ENCODE peak calls at places on chromosomes 16 and 17, in five cellular contexts. K is stimulated activated CD8-positive, alpha-beta memory T cell treated with anti-CD3 and anti-CD28 coated beads, Interleukin-15, amount 100 ng/mL, for 24 hours; I is amniotic stem cell; G is mesendoderm; H is tibial nerve. E is an unnamed sample.
A peak's percentile ranks its signal among the peaks of the same experiment; 100 is the strongest.

GRCh38 chr17:6654816-6655731 is 3.5 kb downstream of the C17orf100 start:
- DNase-seq in K (no peak), I (no peak), G (peak; percentile 85), H (no peak), E (peak; percentile 78)

GRCh38 chr16:82631701-82632685 is 5.2 kb downstream of the CDH13 start:
- DNase-seq in K (no peak), I (no peak), G (peak; percentile 73), H (no peak), E (no peak)

GRCh38 chr16:12569061-12569460 is 234.6 kb downstream of the CPPED1 start:
- DNase-seq in K (no peak), I (no peak), G (no peak), H (no peak), E (no peak)

GRCh38 chr17:45127583-45128300 is 4.6 kb downstream of the PLCD3 start:
- DNase-seq in K (no peak), I (no peak), G (peak; percentile 45), H (peak; percentile 55), E (no peak)

GRCh38 chr17:47621293-47622178 is 28.2 kb upstream of the KPNB1 start:
- DNase-seq in K (no peak), I (peak; percentile 77), G (peak; percentile 97), H (no peak), E (no peak)

GRCh38 chr17:4591529-4591928 is 7.2 kb downstream of the SMTNL2 start:
- DNase-seq in K (no peak), I (no peak), G (no peak), H (no peak), E (no peak)

GRCh38 chr17:57810740-57811632 is 38.9 kb downstream of the MRPS23 start:
- DNase-seq in K (no peak), I (no peak), G (no peak), H (no peak), E (peak; percentile 76)

GRCh38 chr17:6269474-6269873 is 165.4 kb downstream of the AIPL1 start:
- DNase-seq in K (no peak), I (peak; percentile 10), G (peak; percentile 62), H (no peak), E (no peak)

GRCh38 chr16:78127130-78127529 is 27.7 kb downstream of the WWOX start:
- DNase-seq in K (no peak), I (peak; percentile 8), G (no peak), H (no peak), E (no peak)

GRCh38 chr17:79845601-79845949 is 6.3 kb upstream of the CBX4 start:
- DNase-seq in K (no peak), I (no peak), G (no peak), H (no peak), E (no peak)

GRCh38 chr16:35552763-35553162 is 2093.4 kb downstream of the TP53TG3F start:
- DNase-seq in K (no peak), I (no peak), G (no peak), H (no peak), E (peak; percentile 76)

GRCh38 chr17:8120520-8121443 is 2.5 kb upstream of the ALOXE3 start:
- DNase-seq in K (peak; percentile 74), I (no peak), G (peak; percentile 93), H (no peak), E (peak; percentile 81)

GRCh38 chr17:27832851-27833250 is 32.5 kb upstream of the NOS2 start:
- DNase-seq in K (no peak), I (no peak), G (no peak), H (no peak), E (no peak)

GRCh38 chr16:25707553-25707952 is 15.8 kb downstream of the HS3ST4 start:
- DNase-seq in K (no peak), I (no peak), G (no peak), H (no peak), E (no peak)

GRCh38 chr17:78557598-78558039 is 19.6 kb downstream of the DNAH17 start:
- DNase-seq in K (no peak), I (peak; percentile 22), G (peak; percentile 32), H (no peak), E (no peak)

GRCh38 chr17:8069587-8069860 is 18.0 kb downstream of the ALOX12B start:
- DNase-seq in K (no peak), I (no peak), G (no peak), H (no peak), E (no peak)

GRCh38 chr16:20678242-20678641 is 19.2 kb downstream of the ACSM1 start:
- DNase-seq in K (no peak), I (no peak), G (no peak), H (no peak), E (no peak)

GRCh38 chr17:4405699-4406098 is 28.0 kb upstream of the SPNS3 start:
- DNase-seq in K (no peak), I (no peak), G (no peak), H (no peak), E (no peak)

GRCh38 chr17:35244345-35245195 is 1.7 kb downstream of the SLFN5 start:
- DNase-seq in K (peak; percentile 48), I (peak; percentile 69), G (peak; percentile 96), H (peak; percentile 76), E (no peak)

GRCh38 chr17:56478836-56479447 is 114.6 kb upstream of the NOG start:
- DNase-seq in K (no peak), I (no peak), G (peak; percentile 67), H (no peak), E (peak; percentile 16)

GRCh38 chr16:61590577-61590976 is 445.7 kb downstream of the CDH8 start:
- DNase-seq in K (no peak), I (no peak), G (peak; percentile 40), H (no peak), E (no peak)

GRCh38 chr16:4327782-4328579 is 12.1 kb downstream of the GLIS2 start:
- DNase-seq in K (no peak), I (peak; percentile 34), G (peak; percentile 94), H (peak; percentile 60), E (no peak)

GRCh38 chr17:9021158-9021984 is at the start of gene NTN1:
- DNase-seq in K (peak; percentile 20), I (peak; percentile 5), G (no peak), H (peak; percentile 39), E (no peak)

GRCh38 chr16:89104930-89105571 is 11.4 kb downstream of the ACSF3 start:
- DNase-seq in K (no peak), I (no peak), G (no peak), H (no peak), E (no peak)

GRCh38 chr17:72498671-72499210 is 377.9 kb downstream of the SOX9 start:
- DNase-seq in K (no peak), I (no peak), G (no peak), H (no peak), E (no peak)

GRCh38 chr17:35797370-35797769 is 1.9 kb upstream of the MMP28 start:
- DNase-seq in K (no peak), I (no peak), G (no peak), H (no peak), E (no peak)

GRCh38 chr17:64056269-64057005 is 36.0 kb upstream of the ICAM2 start:
- DNase-seq in K (no peak), I (no peak), G (peak; percentile 97), H (no peak), E (no peak)

GRCh38 chr16:76265434-76266045 is 11.7 kb upstream of the CNTNAP4 start:
- DNase-seq in K (no peak), I (no peak), G (peak; percentile 84), H (no peak), E (no peak)

GRCh38 chr17:4935650-4936049 is 3.6 kb downstream of the GP1BA start:
- DNase-seq in K (no peak), I (no peak), G (no peak), H (no peak), E (no peak)

GRCh38 chr17:1029196-1029911 is 32.4 kb downstream of the TIMM22 start:
- DNase-seq in K (no peak), I (no peak), G (no peak), H (no peak), E (no peak)

GRCh38 chr16:14196539-14196938 is 125.4 kb downstream of the MRTFB start:
- DNase-seq in K (no peak), I (no peak), G (no peak), H (no peak), E (no peak)

GRCh38 chr16:13102401-13102800 is 201.0 kb downstream of the SHISA9 start:
- DNase-seq in K (no peak), I (no peak), G (no peak), H (no peak), E (no peak)

GRCh38 chr17:44933824-44934744 is 13.5 kb downstream of the KIF18B start:
- DNase-seq in K (no peak), I (no peak), G (no peak), H (no peak), E (no peak)

GRCh38 chr16:77467929-77468328 is 33.1 kb upstream of the ADAMTS18 start:
- DNase-seq in K (no peak), I (no peak), G (peak; percentile 62), H (no peak), E (no peak)

GRCh38 chr16:57592591-57593003 is 35.8 kb upstream of the ADGRG1 start:
- DNase-seq in K (no peak), I (no peak), G (no peak), H (no peak), E (no peak)

GRCh38 chr17:67637901-67638641 is 79.7 kb upstream of the NOL11 start:
- DNase-seq in K (no peak), I (no peak), G (no peak), H (no peak), E (no peak)

GRCh38 chr17:65936013-65936412 is 255.9 kb downstream of the CEP112 start:
- DNase-seq in K (no peak), I (no peak), G (no peak), H (no peak), E (no peak)

GRCh38 chr17:56992364-56992763 is 14.4 kb downstream of the SCPEP1 start:
- DNase-seq in K (no peak), I (no peak), G (no peak), H (no peak), E (no peak)

GRCh38 chr17:42618442-42619150 is 9.1 kb downstream of the TUBG1 start:
- DNase-seq in K (no peak), I (no peak), G (peak; percentile 87), H (no peak), E (no peak)

GRCh38 chr16:12324152-12324551 is 347.6 kb downstream of the SNX29 start:
- DNase-seq in K (no peak), I (no peak), G (no peak), H (no peak), E (no peak)